ENCODE peak calls at places on chromosome 3, in five cellular contexts. C, S, Y, O and L are unnamed samples.

GRCh38 chr3:165526367-165526766 is 310.9 kb downstream of the BCHE start:
- DNase-seq in C (no peak), S (no peak), Y (no peak), O (no peak), L (no peak)

GRCh38 chr3:171187706-171188290 is 161.3 kb upstream of the SLC2A2 start:
- DNase-seq in C (no peak), S (no peak), Y (no peak), O (no peak), L (peak)

GRCh38 chr3:6807967-6808588 is 52.8 kb upstream of the GRM7 start:
- DNase-seq in C (peak), S (no peak), Y (no peak), O (no peak), L (peak)

GRCh38 chr3:63814300-63814699 is 4.8 kb upstream of the C3orf49 start:
- DNase-seq in C (peak), S (no peak), Y (no peak), O (no peak), L (peak)

GRCh38 chr3:64300790-64301423 is 75.6 kb upstream of the PRICKLE2 start:
- DNase-seq in C (peak), S (no peak), Y (no peak), O (no peak), L (peak)

GRCh38 chr3:100682056-100682853 is 27.0 kb upstream of the TFG start:
- DNase-seq in C (no peak), S (no peak), Y (no peak), O (no peak), L (no peak)

GRCh38 chr3:10170915-10171478 is 6.3 kb downstream of the IRAK2 start:
- DNase-seq in C (peak), S (no peak), Y (no peak), O (no peak), L (no peak)

GRCh38 chr3:172063456-172064432 is 24.4 kb downstream of the FNDC3B start:
- DNase-seq in C (no peak), S (no peak), Y (no peak), O (no peak), L (no peak)

GRCh38 chr3:71119171-71119570 is 464.4 kb downstream of the FOXP1 start:
- DNase-seq in C (peak), S (no peak), Y (no peak), O (no peak), L (no peak)

GRCh38 chr3:110419096-110419495 is 652.5 kb upstream of the NECTIN3 start:
- DNase-seq in C (no peak), S (no peak), Y (no peak), O (no peak), L (no peak)

GRCh38 chr3:124467980-124468902 is 262.0 kb upstream of the UMPS start:
- DNase-seq in C (peak), S (no peak), Y (peak), O (peak), L (peak)

GRCh38 chr3:65951836-65952505 is 86.7 kb downstream of the MAGI1 start:
- DNase-seq in C (peak), S (no peak), Y (no peak), O (no peak), L (peak)

GRCh38 chr3:34301313-34301712 is 502.9 kb downstream of the PDCD6IP start:
- DNase-seq in C (no peak), S (no peak), Y (no peak), O (no peak), L (no peak)

GRCh38 chr3:119322523-119323400 is 28.6 kb downstream of the ARHGAP31 start:
- DNase-seq in C (peak), S (peak), Y (peak), O (no peak), L (peak)

GRCh38 chr3:129486057-129487035 is 42.1 kb upstream of the RHO start:
- DNase-seq in C (peak), S (no peak), Y (no peak), O (no peak), L (peak)

GRCh38 chr3:189771842-189772494 is 140.8 kb downstream of the TP63 start:
- DNase-seq in C (peak), S (no peak), Y (no peak), O (no peak), L (peak)

GRCh38 chr3:169847896-169848295 is 21.8 kb downstream of the LRRC31 start:
- DNase-seq in C (no peak), S (no peak), Y (no peak), O (no peak), L (no peak)

GRCh38 chr3:154151969-154152368 is 30.8 kb downstream of the ARHGEF26 start:
- DNase-seq in C (peak), S (no peak), Y (no peak), O (no peak), L (peak)